ENCODE peak calls at places on chromosomes 1 and 21, in six cellular contexts. One of them, this sample, is unnamed.

GRCh38 chr1:64836792-64837191 is 91.9 kb downstream of the RAVER2 start:
- DNase-seq in uterus: no peak
- DNase-seq in spleen: no peak
- DNase-seq in HCT116: no peak
- DNase-seq in adrenal gland: no peak
- DNase-seq in heart left ventricle: no peak
- DNase-seq in this sample: no peak

GRCh38 chr1:160550572-160551034 is 27.5 kb upstream of the SLAMF6 start:
- DNase-seq in adrenal gland: no peak
- DNase-seq in HCT116: no peak
- DNase-seq in spleen: peak; percentile 83
- DNase-seq in uterus: no peak
- DNase-seq in heart left ventricle: no peak
- DNase-seq in this sample: no peak

GRCh38 chr1:150102986-150103385 is 35.4 kb downstream of the VPS45 start:
- DNase-seq in spleen: no peak
- DNase-seq in heart left ventricle: no peak
- DNase-seq in uterus: no peak
- DNase-seq in HCT116: no peak
- DNase-seq in adrenal gland: no peak
- DNase-seq in this sample: no peak

GRCh38 chr1:57269621-57270235 is 154.1 kb downstream of the DAB1 start:
- DNase-seq in HCT116: no peak
- DNase-seq in spleen: no peak
- DNase-seq in adrenal gland: no peak
- DNase-seq in heart left ventricle: no peak
- DNase-seq in uterus: no peak
- DNase-seq in this sample: no peak

GRCh38 chr1:181768216-181768929 is 285.1 kb downstream of the CACNA1E start:
- DNase-seq in spleen: no peak
- DNase-seq in heart left ventricle: no peak
- DNase-seq in HCT116: no peak
- DNase-seq in adrenal gland: no peak
- DNase-seq in uterus: no peak
- DNase-seq in this sample: no peak

GRCh38 chr1:44276006-44276405 is 62.7 kb downstream of the DMAP1 start:
- DNase-seq in adrenal gland: no peak
- DNase-seq in uterus: no peak
- DNase-seq in HCT116: no peak
- DNase-seq in heart left ventricle: no peak
- DNase-seq in spleen: no peak
- DNase-seq in this sample: no peak

GRCh38 chr1:203325418-203326091 is 20.2 kb downstream of the BTG2 start:
- DNase-seq in spleen: peak; percentile 88
- DNase-seq in adrenal gland: peak; percentile 55
- DNase-seq in uterus: no peak
- DNase-seq in HCT116: no peak
- DNase-seq in heart left ventricle: peak; percentile 85
- DNase-seq in this sample: no peak

GRCh38 chr1:226954777-226955176 is 14.7 kb downstream of the COQ8A start:
- DNase-seq in HCT116: no peak
- DNase-seq in spleen: no peak
- DNase-seq in uterus: no peak
- DNase-seq in heart left ventricle: no peak
- DNase-seq in adrenal gland: no peak
- DNase-seq in this sample: no peak

GRCh38 chr21:41648591-41649031 is 118.2 kb downstream of the RIPK4 start:
- DNase-seq in spleen: peak; percentile 19
- DNase-seq in HCT116: no peak
- DNase-seq in adrenal gland: no peak
- DNase-seq in uterus: no peak
- DNase-seq in heart left ventricle: no peak
- DNase-seq in this sample: peak; percentile 43

GRCh38 chr1:39410915-39411436 is 80.5 kb upstream of the BMP8A start:
- DNase-seq in adrenal gland: peak; percentile 79
- DNase-seq in heart left ventricle: peak; percentile 84
- DNase-seq in spleen: peak; percentile 83
- DNase-seq in HCT116: no peak
- DNase-seq in uterus: peak; percentile 82
- DNase-seq in this sample: peak; percentile 75

GRCh38 chr1:155324041-155324716 is 3.5 kb downstream of the RUSC1 start:
- DNase-seq in spleen: peak; percentile 98
- DNase-seq in HCT116: peak; percentile 89
- DNase-seq in uterus: peak; percentile 94
- DNase-seq in heart left ventricle: peak; percentile 97
- DNase-seq in adrenal gland: peak; percentile 98
- DNase-seq in this sample: peak; percentile 94
- TF ChIP-seq POLR2A in spleen: peak; percentile 52
- TF ChIP-seq POLR2A in HCT116: peak; percentile 85
- TF ChIP-seq POLR2A in uterus: no peak
- TF ChIP-seq POLR2A in heart left ventricle: peak; percentile 90
- TF ChIP-seq POLR2A in adrenal gland: peak; percentile 61
- TF ChIP-seq POLR2A in this sample: peak; percentile 91

DNA sequence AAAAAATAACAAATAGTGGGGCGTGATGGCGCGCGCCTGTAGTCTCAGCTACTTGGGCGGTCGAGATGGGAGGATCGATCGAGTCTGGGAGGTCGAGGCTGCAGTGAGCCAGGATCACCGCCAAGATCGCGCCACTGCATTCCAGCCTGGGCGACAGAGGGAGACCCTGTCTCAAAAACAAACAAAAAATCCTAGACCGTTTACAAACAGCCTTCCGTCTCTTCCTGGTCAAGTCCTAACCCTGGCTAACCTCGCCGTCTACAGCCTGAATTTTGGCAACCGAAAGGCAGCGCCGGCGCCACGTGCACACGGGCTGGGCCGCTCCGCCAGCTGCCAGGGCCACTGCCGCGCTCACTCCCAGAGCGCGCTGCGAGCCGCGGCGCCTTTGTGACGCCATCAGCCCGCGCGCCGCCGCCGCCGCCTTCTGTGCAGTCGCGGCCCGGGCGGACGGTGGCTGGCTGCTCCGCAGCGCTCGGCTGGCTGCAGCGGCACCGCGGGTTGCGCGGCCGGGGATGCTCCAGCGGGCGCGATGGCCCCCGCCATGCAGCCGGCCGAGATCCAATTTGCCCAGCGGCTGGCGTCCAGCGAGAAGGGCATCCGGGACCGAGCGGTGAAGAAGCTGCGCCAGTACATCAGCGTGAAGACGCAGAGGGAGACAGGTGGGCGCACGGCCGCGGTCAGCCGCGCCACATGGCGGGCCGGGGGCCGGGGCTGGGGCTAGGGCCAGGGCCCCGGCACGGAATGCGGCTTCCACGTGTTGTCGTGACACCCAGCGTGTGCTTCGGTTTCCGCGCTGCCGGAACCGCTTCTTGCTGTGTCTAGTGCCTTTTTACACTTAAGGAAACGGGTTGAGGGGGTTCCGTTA is at the start of the genes HSF2BP and RRP1B:
- DNase-seq in uterus: peak; percentile 81
- DNase-seq in spleen: peak; percentile 95
- DNase-seq in adrenal gland: peak; percentile 76
- DNase-seq in HCT116: peak; percentile 41
- DNase-seq in heart left ventricle: peak; percentile 90
- DNase-seq in this sample: peak; percentile 97
- TF ChIP-seq POLR2A in uterus: peak; percentile 47
- TF ChIP-seq POLR2A in spleen: no peak
- TF ChIP-seq POLR2A in adrenal gland: peak; percentile 86
- TF ChIP-seq POLR2A in HCT116: peak; percentile 86
- TF ChIP-seq POLR2A in heart left ventricle: peak; percentile 77
- TF ChIP-seq POLR2A in this sample: peak; percentile 99

DNA sequence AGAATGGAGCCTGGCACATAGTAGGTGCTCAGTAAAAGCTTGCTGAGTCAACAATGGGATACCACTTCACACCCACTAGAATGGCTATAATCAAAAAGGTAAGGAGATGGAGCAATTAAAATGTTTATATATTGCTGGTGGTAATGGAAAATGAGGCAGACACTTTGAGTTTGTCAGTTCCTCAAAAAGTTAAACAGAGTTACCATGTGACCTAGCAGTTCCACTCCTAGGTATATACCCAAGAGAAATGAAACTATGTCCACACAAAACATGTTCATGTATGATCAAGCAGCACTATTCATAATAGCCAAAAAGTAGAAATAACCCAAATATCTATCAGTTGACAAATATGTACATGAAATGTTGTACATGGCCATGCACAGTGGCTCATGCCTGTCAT is 74.8 kb upstream of the ECE1 start:
- DNase-seq in uterus: no peak
- DNase-seq in heart left ventricle: no peak
- DNase-seq in HCT116: no peak
- DNase-seq in adrenal gland: no peak
- DNase-seq in spleen: no peak
- DNase-seq in this sample: no peak
- TF ChIP-seq POLR2A in uterus: no peak
- TF ChIP-seq POLR2A in heart left ventricle: no peak
- TF ChIP-seq POLR2A in HCT116: no peak
- TF ChIP-seq POLR2A in adrenal gland: no peak
- TF ChIP-seq POLR2A in spleen: no peak
- TF ChIP-seq POLR2A in this sample: no peak

GRCh38 chr1:110201157-110201825 is 8.8 kb upstream of the KCNC4 start:
- DNase-seq in adrenal gland: no peak
- DNase-seq in uterus: no peak
- DNase-seq in HCT116: no peak
- DNase-seq in heart left ventricle: no peak
- DNase-seq in spleen: no peak
- DNase-seq in this sample: no peak

GRCh38 chr1:110205591-110206155 is 4.4 kb upstream of the KCNC4 start:
- DNase-seq in heart left ventricle: no peak
- DNase-seq in adrenal gland: no peak
- DNase-seq in HCT116: no peak
- DNase-seq in uterus: no peak
- DNase-seq in spleen: no peak
- DNase-seq in this sample: no peak

GRCh38 chr1:110205156-110205555 is 5.0 kb upstream of the KCNC4 start:
- DNase-seq in spleen: no peak
- DNase-seq in adrenal gland: no peak
- DNase-seq in uterus: no peak
- DNase-seq in heart left ventricle: no peak
- DNase-seq in HCT116: no peak
- DNase-seq in this sample: no peak

GRCh38 chr1:110200666-110201065 is 9.4 kb upstream of the KCNC4 start:
- DNase-seq in spleen: no peak
- DNase-seq in HCT116: no peak
- DNase-seq in adrenal gland: no peak
- DNase-seq in uterus: no peak
- DNase-seq in heart left ventricle: no peak
- DNase-seq in this sample: no peak

DNA sequence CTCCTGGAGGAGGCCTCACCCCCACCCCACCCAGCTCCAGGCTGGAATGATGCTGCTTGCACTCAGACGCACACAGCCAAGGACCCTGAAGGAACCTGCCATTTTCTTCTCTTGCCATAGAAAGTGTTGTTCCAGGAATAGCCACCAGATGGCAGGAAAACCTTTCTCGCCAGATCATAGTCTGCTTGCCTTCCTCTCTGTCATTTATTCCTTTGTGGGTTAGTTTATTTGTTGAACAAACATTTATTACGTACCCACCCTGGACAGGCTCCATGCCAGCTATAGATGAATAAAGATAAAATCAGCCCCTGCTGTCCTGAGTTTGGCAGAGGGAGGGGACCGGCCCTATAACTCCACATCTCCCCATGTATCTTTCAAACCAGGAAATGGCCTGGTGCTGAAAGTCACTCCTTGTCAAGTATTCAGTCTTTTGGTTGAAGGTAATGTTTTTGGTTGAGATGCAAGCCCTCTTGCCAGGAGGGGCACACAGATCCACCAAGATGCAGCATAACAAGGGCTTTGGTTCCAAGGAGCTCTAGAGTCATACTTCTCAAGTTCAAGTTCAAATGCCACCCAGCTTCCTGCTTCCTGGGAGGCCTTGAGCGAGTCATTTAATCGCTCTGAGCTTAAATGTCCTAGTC is 7.0 kb upstream of the KCNC4 start:
- DNase-seq in adrenal gland: peak; percentile 56
- DNase-seq in HCT116: peak; percentile 55
- DNase-seq in heart left ventricle: no peak
- DNase-seq in uterus: peak; percentile 34
- DNase-seq in spleen: no peak
- DNase-seq in this sample: peak; percentile 59
- TF ChIP-seq POLR2A in adrenal gland: no peak
- TF ChIP-seq POLR2A in HCT116: no peak
- TF ChIP-seq POLR2A in heart left ventricle: no peak
- TF ChIP-seq POLR2A in uterus: no peak
- TF ChIP-seq POLR2A in spleen: no peak
- TF ChIP-seq POLR2A in this sample: no peak

This sample was measured in H54.